ENCODE peak calls at places on chromosomes 6 and 20, in six cellular contexts. N, B, U, O, W and C are unnamed samples.
A peak's percentile ranks its signal among the peaks of the same experiment; 100 is the strongest.

GRCh38 chr6:28947831-28948270 is 24.1 kb upstream of the TRIM27 start:
- DNase-seq in O (peak; percentile 86), W (no peak), B (no peak), U (no peak), N (no peak), C (no peak)

GRCh38 chr20:6756961-6757595 is 10.4 kb upstream of the BMP2 start:
- DNase-seq in B (no peak), N (no peak), U (no peak), W (no peak), O (no peak), C (no peak)

GRCh38 chr6:41331401-41332150 is 3.8 kb upstream of the NCR2 start:
- DNase-seq in O (no peak), W (no peak), N (no peak), U (no peak), B (no peak), C (no peak)

GRCh38 chr6:43767553-43768505 is 2.2 kb upstream of the VEGFA start:
- DNase-seq in B (peak; percentile 56), W (no peak), N (no peak), U (no peak), O (no peak), C (no peak)

GRCh38 chr6:14501240-14501639 is 383.7 kb downstream of the CD83 start:
- DNase-seq in N (no peak), B (no peak), W (no peak), O (no peak), U (no peak), C (no peak)

GRCh38 chr6:92495246-92495645 is 924.1 kb downstream of the EPHA7 start:
- DNase-seq in N (peak; percentile 67), U (no peak), B (no peak), W (no peak), O (no peak), C (peak; percentile 1)

GRCh38 chr6:117795234-117795633 is 111.8 kb upstream of the SLC35F1 start:
- DNase-seq in N (no peak), U (no peak), W (no peak), O (no peak), B (no peak), C (no peak)

GRCh38 chr6:34154668-34155447 is 9.0 kb upstream of the GRM4 start:
- DNase-seq in O (peak; percentile 26), U (peak; percentile 30), N (no peak), W (peak; percentile 64), B (peak; percentile 66), C (peak; percentile 21)

GRCh38 chr6:149176971-149177667 is 140.4 kb upstream of the TAB2 start:
- DNase-seq in W (no peak), U (no peak), B (no peak), O (no peak), N (no peak), C (no peak)

GRCh38 chr20:47093567-47093966 is 198.9 kb downstream of the EYA2 start:
- DNase-seq in N (no peak), U (no peak), W (no peak), O (no peak), B (peak; percentile 33), C (no peak)

GRCh38 chr20:2507875-2508630 is 662 bp downstream of the ZNF343 start:
- DNase-seq in O (no peak), N (no peak), B (no peak), W (no peak), U (no peak), C (peak; percentile 53)

GRCh38 chr6:85593438-85594196 is at the start of gene SNX14:
- DNase-seq in U (peak; percentile 51), W (peak; percentile 75), N (peak; percentile 81), B (peak; percentile 98), O (peak; percentile 93), C (peak; percentile 96)